ENCODE peak calls at places on chromosomes 3 and 15, in nine cellular contexts. W is BJ, V is fibroblast of mammary gland, H is heart right ventricle, D is AG09309, K is fibroblast of pulmonary artery, Z is lower lobe of right lung, B is DND-41, L is body of pancreas. A is an unnamed sample.

GRCh38 chr3:56858331-56858730 is 56.6 kb upstream of the ARHGEF3 start:
- DNase-seq in W (no peak), V (no peak), H (no peak), D (no peak), K (no peak), Z (no peak), B (peak), L (no peak), A (no peak)

GRCh38 chr3:115099115-115099884 is 47.8 kb downstream of the ZBTB20 start:
- DNase-seq in W (no peak), V (no peak), H (no peak), D (no peak), K (peak), Z (no peak), B (no peak), L (no peak), A (no peak)

GRCh38 chr3:40718209-40718608 is 193.4 kb downstream of the ZNF621 start:
- DNase-seq in W (no peak), V (no peak), H (no peak), D (no peak), K (no peak), Z (no peak), B (no peak), L (no peak), A (no peak)

GRCh38 chr3:108006077-108006675 is 84.7 kb downstream of the CD47 start:
- DNase-seq in W (no peak), V (no peak), H (peak), D (no peak), K (peak), Z (peak), B (no peak), L (peak), A (no peak)

GRCh38 chr3:160400631-160401150 is 1.2 kb downstream of the SMC4 start:
- DNase-seq in W (no peak), V (no peak), H (peak), D (no peak), K (peak), Z (peak), B (peak), L (peak), A (peak)

GRCh38 chr3:107954845-107955244 is 136.0 kb downstream of the CD47 start:
- DNase-seq in W (no peak), V (no peak), H (no peak), D (no peak), K (no peak), Z (no peak), B (peak), L (no peak), A (no peak)

GRCh38 chr3:72663429-72663828 is 184.8 kb downstream of the SHQ1 start:
- DNase-seq in W (no peak), V (no peak), H (no peak), D (no peak), K (no peak), Z (no peak), B (no peak), L (no peak), A (no peak)

GRCh38 chr15:49468440-49468839 is 45.4 kb downstream of the FGF7 start:
- DNase-seq in W (peak), V (peak), H (no peak), D (no peak), K (no peak), Z (no peak), B (no peak), L (no peak), A (no peak)

GRCh38 chr3:9397911-9398714 is 698 bp downstream of the SETD5 start:
- DNase-seq in W (no peak), V (peak), H (peak), D (no peak), K (peak), Z (peak), B (peak), L (peak), A (peak)

GRCh38 chr3:8888296-8888915 is 74.9 kb downstream of the RAD18 start:
- DNase-seq in W (peak), V (no peak), H (no peak), D (peak), K (peak), Z (no peak), B (no peak), L (no peak), A (no peak)

GRCh38 chr3:134579266-134579665 is 71.6 kb downstream of the KY start:
- DNase-seq in W (no peak), V (no peak), H (no peak), D (no peak), K (no peak), Z (no peak), B (no peak), L (no peak), A (no peak)

GRCh38 chr15:69398541-69398940 is 15.6 kb upstream of the KIF23 start:
- DNase-seq in W (no peak), V (peak), H (no peak), D (no peak), K (no peak), Z (no peak), B (peak), L (no peak), A (no peak)

GRCh38 chr3:75218577-75218976 is 445.6 kb upstream of the FRG2C start:
- DNase-seq in W (no peak), V (no peak), H (no peak), D (no peak), K (no peak), Z (no peak), B (no peak), L (no peak), A (no peak)

GRCh38 chr3:16239776-16240175 is 25.0 kb downstream of the DPH3 start:
- DNase-seq in W (no peak), V (peak), H (no peak), D (no peak), K (peak), Z (no peak), B (no peak), L (no peak), A (no peak)

GRCh38 chr15:90959894-90960293 is 5.2 kb downstream of the RCCD1 start:
- DNase-seq in W (no peak), V (no peak), H (peak), D (no peak), K (peak), Z (no peak), B (no peak), L (peak), A (no peak)

GRCh38 chr15:52261498-52262242 is 33.9 kb downstream of the MYO5C start:
- DNase-seq in W (peak), V (peak), H (peak), D (no peak), K (peak), Z (peak), B (peak), L (peak), A (peak)

GRCh38 chr3:189272500-189273119 is 100.8 kb downstream of the TPRG1 start:
- DNase-seq in W (no peak), V (no peak), H (no peak), D (no peak), K (no peak), Z (no peak), B (no peak), L (no peak), A (peak)

GRCh38 chr15:29674661-29675533 is 147.4 kb downstream of the TJP1 start:
- DNase-seq in W (no peak), V (peak), H (peak), D (no peak), K (peak), Z (peak), B (no peak), L (peak), A (no peak)

GRCh38 chr3:155131104-155131503 is 51.0 kb downstream of the MME start:
- DNase-seq in W (no peak), V (peak), H (no peak), D (peak), K (peak), Z (no peak), B (no peak), L (no peak), A (no peak)

GRCh38 chr3:47605646-47606045 is 27.0 kb upstream of the CSPG5 start:
- DNase-seq in W (no peak), V (peak), H (no peak), D (no peak), K (peak), Z (no peak), B (no peak), L (no peak), A (no peak)

GRCh38 chr3:46733026-46733800 is 15.5 kb upstream of the PRSS50 start:
- DNase-seq in W (no peak), V (peak), H (no peak), D (no peak), K (peak), Z (no peak), B (no peak), L (no peak), A (no peak)

GRCh38 chr15:91844928-91845327 is 8.6 kb upstream of the SLCO3A1 start:
- DNase-seq in W (no peak), V (no peak), H (no peak), D (no peak), K (no peak), Z (no peak), B (no peak), L (no peak), A (no peak)

GRCh38 chr3:49020335-49021212 is 1.3 kb upstream of the NDUFAF3 start:
- DNase-seq in W (no peak), V (no peak), H (peak), D (no peak), K (no peak), Z (peak), B (peak), L (peak), A (no peak)

GRCh38 chr3:188468672-188469071 is 314.7 kb downstream of the LPP start:
- DNase-seq in W (no peak), V (peak), H (peak), D (no peak), K (peak), Z (no peak), B (no peak), L (no peak), A (no peak)

GRCh38 chr15:82709421-82710207 is at the start of gene AP3B2:
- DNase-seq in W (no peak), V (peak), H (peak), D (peak), K (peak), Z (peak), B (peak), L (peak), A (peak)

GRCh38 chr3:72247645-72248388 is 462.9 kb upstream of the PROK2 start:
- DNase-seq in W (no peak), V (no peak), H (peak), D (no peak), K (no peak), Z (no peak), B (no peak), L (no peak), A (no peak)

GRCh38 chr3:134618473-134618860 is 32.4 kb downstream of the KY start:
- DNase-seq in W (no peak), V (no peak), H (no peak), D (no peak), K (no peak), Z (no peak), B (no peak), L (no peak), A (no peak)

GRCh38 chr3:24450142-24450932 is 44.3 kb downstream of the THRB start:
- DNase-seq in W (no peak), V (peak), H (no peak), D (no peak), K (no peak), Z (no peak), B (no peak), L (no peak), A (no peak)

GRCh38 chr15:57598346-57598745 is 6.6 kb downstream of the MYZAP start:
- DNase-seq in W (no peak), V (no peak), H (no peak), D (no peak), K (no peak), Z (no peak), B (no peak), L (no peak), A (no peak)
- H3K4me3 ChIP-seq in W (no peak), V (no peak), H (peak), D (no peak), K (no peak), Z (no peak), B (no peak), L (no peak), A (no peak)

DNA sequence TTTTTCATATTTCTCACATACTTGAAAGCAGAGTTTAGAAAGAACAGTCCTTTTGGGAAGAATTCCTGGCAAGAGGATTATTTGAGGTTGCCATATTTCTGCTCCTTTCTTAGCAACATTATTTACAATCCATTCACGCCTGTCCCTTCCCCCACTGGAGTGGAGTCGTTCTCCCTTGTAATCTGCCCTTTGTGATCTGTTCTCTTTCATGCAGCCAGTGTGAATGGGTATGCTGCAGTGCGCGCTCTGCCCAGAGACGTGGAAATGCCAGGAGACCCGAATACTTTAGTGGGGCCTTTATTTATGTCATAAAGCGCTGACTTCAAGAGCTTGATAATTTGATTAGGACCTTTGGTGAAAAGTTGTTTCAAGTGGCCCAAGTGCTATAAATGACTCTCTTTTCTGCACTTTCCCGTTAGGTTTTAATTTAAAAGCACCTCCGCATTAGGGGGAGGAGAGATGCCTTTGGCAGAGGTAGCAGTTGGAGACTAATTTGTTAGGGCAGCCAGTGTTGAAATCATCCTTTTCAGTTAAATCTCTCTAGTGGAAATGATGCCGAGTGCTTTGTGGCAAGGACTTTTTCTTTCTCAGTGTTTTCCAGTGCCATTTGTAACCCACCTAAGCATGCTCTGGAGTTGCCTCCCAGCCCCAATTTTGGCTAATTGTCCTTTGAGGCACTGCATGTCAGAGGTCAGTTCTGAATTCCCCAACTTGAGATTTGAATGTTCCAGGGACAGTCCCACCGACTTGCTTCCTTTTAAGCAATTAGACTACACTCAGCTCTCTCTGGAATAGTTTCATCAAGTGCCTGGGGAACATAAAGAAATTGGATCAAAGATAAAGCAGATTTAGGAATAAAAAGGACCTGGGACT is 52.5 kb downstream of the PSMD6 start:
- DNase-seq in W (no peak), V (peak), H (no peak), D (no peak), K (no peak), Z (no peak), B (no peak), L (no peak), A (no peak)
- H3K4me3 ChIP-seq in W (no peak), V (no peak), H (no peak), D (no peak), K (no peak), Z (peak), B (no peak), L (no peak), A (peak)

GRCh38 chr3:185381321-185381720 is 18.4 kb downstream of the MAP3K13 start:
- DNase-seq in W (no peak), V (no peak), H (no peak), D (no peak), K (no peak), Z (no peak), B (no peak), L (no peak), A (no peak)

DNA sequence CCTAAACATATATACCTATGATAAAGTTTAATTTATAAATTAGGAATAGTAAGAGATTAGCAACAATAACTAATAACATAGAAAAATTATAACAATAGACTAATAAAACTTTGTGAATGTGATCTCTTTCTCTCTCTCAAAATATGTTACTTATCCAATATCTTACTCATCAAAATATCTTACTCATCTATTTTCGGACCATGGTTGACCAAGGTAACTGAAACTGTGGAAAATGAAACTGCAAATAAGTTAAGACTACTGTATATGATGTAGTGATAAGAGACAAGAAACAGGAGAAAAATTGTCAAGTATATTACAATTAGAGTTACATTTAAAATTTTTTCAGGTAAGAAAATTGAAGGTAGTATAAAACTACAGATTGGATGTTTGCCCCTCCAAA is 19.2 kb downstream of the MAP3K13 start:
- DNase-seq in W (no peak), V (no peak), H (no peak), D (no peak), K (no peak), Z (no peak), B (no peak), L (no peak), A (no peak)
- H3K4me3 ChIP-seq in W (no peak), V (no peak), H (no peak), D (no peak), K (no peak), Z (no peak), B (no peak), L (no peak), A (no peak)

GRCh38 chr15:99090011-99090699 is 14.7 kb upstream of the SYNM start:
- DNase-seq in W (no peak), V (no peak), H (no peak), D (no peak), K (no peak), Z (no peak), B (peak), L (no peak), A (no peak)
- H3K4me3 ChIP-seq in W (no peak), V (no peak), H (no peak), D (no peak), K (no peak), Z (no peak), B (no peak), L (no peak), A (no peak)

GRCh38 chr3:169929830-169930519 is 18.6 kb downstream of the SAMD7 start:
- DNase-seq in W (no peak), V (no peak), H (no peak), D (no peak), K (no peak), Z (no peak), B (no peak), L (no peak), A (no peak)

GRCh38 chr3:169931747-169932520 is 20.6 kb downstream of the SAMD7 start:
- DNase-seq in W (no peak), V (no peak), H (no peak), D (no peak), K (no peak), Z (no peak), B (no peak), L (no peak), A (no peak)
- H3K4me3 ChIP-seq in W (no peak), V (no peak), H (no peak), D (no peak), K (no peak), Z (no peak), B (no peak), L (no peak), A (no peak)

GRCh38 chr15:72200395-72201237 is 3.0 kb upstream of the GRAMD2A start:
- DNase-seq in W (no peak), V (no peak), H (no peak), D (no peak), K (no peak), Z (no peak), B (no peak), L (no peak), A (no peak)
- H3K4me3 ChIP-seq in W (no peak), V (no peak), H (no peak), D (no peak), K (no peak), Z (no peak), B (no peak), L (no peak), A (no peak)

GRCh38 chr3:167941234-167941995 is 154.3 kb downstream of the GOLIM4 start:
- DNase-seq in W (peak), V (peak), H (no peak), D (peak), K (peak), Z (peak), B (peak), L (peak), A (no peak)

GRCh38 chr3:167936010-167936409 is 159.7 kb downstream of the GOLIM4 start:
- DNase-seq in W (no peak), V (no peak), H (peak), D (no peak), K (no peak), Z (no peak), B (no peak), L (no peak), A (no peak)

GRCh38 chr3:167938516-167938915 is 157.2 kb downstream of the GOLIM4 start:
- DNase-seq in W (no peak), V (no peak), H (no peak), D (no peak), K (no peak), Z (no peak), B (no peak), L (no peak), A (no peak)

GRCh38 chr3:167940241-167940640 is 155.5 kb downstream of the GOLIM4 start:
- DNase-seq in W (no peak), V (peak), H (no peak), D (no peak), K (no peak), Z (no peak), B (no peak), L (no peak), A (no peak)
- H3K4me3 ChIP-seq in W (no peak), V (no peak), H (no peak), D (no peak), K (no peak), Z (no peak), B (no peak), L (no peak), A (no peak)

GRCh38 chr15:93036922-93037321 is 52.1 kb downstream of the RGMA start:
- DNase-seq in W (no peak), V (no peak), H (no peak), D (no peak), K (no peak), Z (no peak), B (no peak), L (no peak), A (no peak)

GRCh38 chr15:93038064-93038705 is 50.8 kb downstream of the RGMA start:
- DNase-seq in W (no peak), V (no peak), H (no peak), D (no peak), K (no peak), Z (peak), B (no peak), L (no peak), A (no peak)

GRCh38 chr15:93035953-93036810 is 52.8 kb downstream of the RGMA start:
- DNase-seq in W (no peak), V (peak), H (no peak), D (no peak), K (peak), Z (peak), B (peak), L (peak), A (peak)

GRCh38 chr15:93035092-93035915 is 53.7 kb downstream of the RGMA start:
- DNase-seq in W (no peak), V (no peak), H (no peak), D (no peak), K (no peak), Z (no peak), B (no peak), L (no peak), A (no peak)

GRCh38 chr15:93037341-93038063 is 51.5 kb downstream of the RGMA start:
- DNase-seq in W (no peak), V (peak), H (peak), D (no peak), K (peak), Z (peak), B (no peak), L (no peak), A (no peak)
- H3K4me3 ChIP-seq in W (no peak), V (no peak), H (no peak), D (no peak), K (no peak), Z (no peak), B (no peak), L (no peak), A (no peak)

A was measured in CD8-positive, alpha-beta memory T cell.